ENCODE peak calls at places on chromosomes 7 and 10, in ten cellular contexts. F, Q, A, U, Z, X, R, C, T and E are unnamed samples. For H3K4me1, the result is how much of the 10 kb centered on the place peaks cover.

GRCh38 chr7:24401628-24402593 is 117.9 kb downstream of the NPY start:
- DNase-seq in F (no peak), Q (peak), A (no peak), U (no peak), Z (peak), X (peak), R (peak), C (peak), T (no peak), E (no peak)

GRCh38 chr10:34994565-34995142 is 95.5 kb downstream of the CUL2 start:
- DNase-seq in F (peak), Q (peak), A (no peak), U (peak), Z (peak), X (peak), R (peak), C (peak), T (peak), E (peak)

GRCh38 chr7:23470290-23471089 is at the start of gene IGF2BP3:
- DNase-seq in F (no peak), Q (peak), A (no peak), U (no peak), Z (peak), X (peak), R (peak), C (peak), T (peak), E (no peak)

GRCh38 chr7:5234852-5235831 is 45.1 kb downstream of the WIPI2 start:
- DNase-seq in F (no peak), Q (peak), A (no peak), U (no peak), Z (no peak), X (peak), R (no peak), C (peak), T (no peak), E (no peak)

GRCh38 chr10:110679633-110680472 is 35.7 kb downstream of the RBM20 start:
- DNase-seq in F (no peak), Q (no peak), A (no peak), U (no peak), Z (no peak), X (no peak), R (no peak), C (no peak), T (no peak), E (no peak)

GRCh38 chr10:48658243-48658888 is 26.3 kb upstream of the WDFY4 start:
- DNase-seq in F (peak), Q (peak), A (peak), U (no peak), Z (peak), X (peak), R (peak), C (peak), T (peak), E (peak)

GRCh38 chr7:20514364-20514763 is 101.1 kb upstream of the ABCB5 start:
- DNase-seq in F (no peak), Q (peak), A (no peak), U (no peak), Z (no peak), X (no peak), R (no peak), C (peak), T (no peak), E (no peak)

GRCh38 chr10:124181656-124182055 is 88.3 kb upstream of the CHST15 start:
- DNase-seq in F (no peak), Q (no peak), A (no peak), U (no peak), Z (no peak), X (no peak), R (no peak), C (no peak), T (no peak), E (no peak)

GRCh38 chr7:134031835-134032617 is 95.1 kb upstream of the LRGUK start:
- DNase-seq in F (no peak), Q (no peak), A (no peak), U (peak), Z (no peak), X (no peak), R (no peak), C (no peak), T (no peak), E (peak)

GRCh38 chr10:121926669-121927360 is 1.0 kb downstream of the ATE1 start:
- DNase-seq in F (no peak), Q (peak), A (no peak), U (no peak), Z (peak), X (peak), R (no peak), C (peak), T (no peak), E (no peak)

GRCh38 chr10:60410970-60411369 is 21.3 kb upstream of the ANK3 start:
- DNase-seq in F (no peak), Q (no peak), A (no peak), U (no peak), Z (no peak), X (no peak), R (no peak), C (no peak), T (no peak), E (no peak)

GRCh38 chr7:140689199-140690152 is 7.0 kb upstream of the NDUFB2 start:
- DNase-seq in F (no peak), Q (no peak), A (no peak), U (no peak), Z (no peak), X (no peak), R (no peak), C (no peak), T (no peak), E (peak)

GRCh38 chr7:141158562-141158961 is 84.7 kb downstream of the TMEM178B start:
- DNase-seq in F (no peak), Q (peak), A (no peak), U (no peak), Z (peak), X (no peak), R (peak), C (peak), T (no peak), E (no peak)

GRCh38 chr10:43048301-43049051 is 28.4 kb upstream of the RET start:
- DNase-seq in F (peak), Q (no peak), A (peak), U (no peak), Z (no peak), X (no peak), R (no peak), C (no peak), T (no peak), E (no peak)

GRCh38 chr10:86345296-86346168 is 21.1 kb downstream of the GRID1 start:
- DNase-seq in F (peak), Q (peak), A (no peak), U (peak), Z (peak), X (no peak), R (peak), C (no peak), T (no peak), E (no peak)

GRCh38 chr10:77892021-77892739 is 34.4 kb downstream of the DLG5 start:
- DNase-seq in F (no peak), Q (no peak), A (no peak), U (no peak), Z (no peak), X (no peak), R (no peak), C (no peak), T (no peak), E (no peak)

GRCh38 chr10:69160809-69161225 is 19.2 kb upstream of the SUPV3L1 start:
- DNase-seq in F (no peak), Q (peak), A (no peak), U (no peak), Z (peak), X (no peak), R (no peak), C (peak), T (no peak), E (no peak)

GRCh38 chr10:74189999-74190421 is 39.0 kb downstream of the ADK start:
- DNase-seq in F (no peak), Q (peak), A (no peak), U (no peak), Z (peak), X (peak), R (peak), C (peak), T (no peak), E (no peak)

GRCh38 chr7:15922002-15922401 is 235.5 kb upstream of the MEOX2 start:
- DNase-seq in F (no peak), Q (no peak), A (no peak), U (no peak), Z (no peak), X (no peak), R (no peak), C (no peak), T (no peak), E (no peak)

GRCh38 chr10:77960829-77961329 is 34.3 kb upstream of the DLG5 start:
- DNase-seq in F (no peak), Q (no peak), A (no peak), U (no peak), Z (no peak), X (no peak), R (no peak), C (no peak), T (no peak), E (no peak)

GRCh38 chr7:74288034-74288881 is 949 bp upstream of the CLIP2 start:
- DNase-seq in F (no peak), Q (peak), A (no peak), U (no peak), Z (no peak), X (no peak), R (no peak), C (no peak), T (peak), E (no peak)
- H3K4me1 ChIP-seq in F (under half), Q (under half), A (under half), U (under half), Z (half or more), X (under half), R (half or more), C (under half), T (under half), E (under half)

GRCh38 chr7:150686030-150686626 is 622 bp downstream of the GIMAP2 start:
- DNase-seq in F (no peak), Q (no peak), A (no peak), U (no peak), Z (no peak), X (no peak), R (no peak), C (no peak), T (no peak), E (peak)
- H3K27ac ChIP-seq in F (peak), Q (no peak), A (peak), U (peak), Z (no peak), X (no peak), R (no peak), C (no peak), T (peak), E (peak)

GRCh38 chr7:64945481-64945756 is 42.3 kb downstream of the ZNF273 start:
- DNase-seq in F (no peak), Q (no peak), A (no peak), U (no peak), Z (no peak), X (no peak), R (no peak), C (no peak), T (no peak), E (no peak)

GRCh38 chr7:64951250-64951848 is 39.5 kb downstream of the ZNF117 start:
- DNase-seq in F (no peak), Q (peak), A (no peak), U (no peak), Z (peak), X (peak), R (peak), C (peak), T (no peak), E (no peak)

GRCh38 chr7:64945776-64946175 is 42.7 kb downstream of the ZNF273 start:
- DNase-seq in F (no peak), Q (no peak), A (no peak), U (no peak), Z (no peak), X (no peak), R (no peak), C (no peak), T (no peak), E (no peak)

GRCh38 chr7:64946772-64947171 is 43.7 kb downstream of the ZNF273 start:
- DNase-seq in F (peak), Q (peak), A (no peak), U (no peak), Z (no peak), X (peak), R (no peak), C (no peak), T (no peak), E (no peak)

GRCh38 chr7:64947252-64948000 is 43.4 kb downstream of the ZNF117 start:
- DNase-seq in F (peak), Q (no peak), A (no peak), U (no peak), Z (no peak), X (no peak), R (no peak), C (no peak), T (no peak), E (no peak)
- H3K4me3 ChIP-seq in F (peak), Q (no peak), A (no peak), U (no peak), Z (no peak), X (no peak), R (no peak), C (peak), T (peak), E (no peak)

GRCh38 chr7:75776295-75776971 is 4.4 kb upstream of the CCL26 start:
- DNase-seq in F (no peak), Q (peak), A (no peak), U (peak), Z (peak), X (no peak), R (no peak), C (peak), T (no peak), E (peak)
- H3K4me1 ChIP-seq in F (under half), Q (under half), A (under half), U (under half), Z (under half), X (under half), R (under half), C (under half), T (under half), E (under half)

GRCh38 chr7:73740771-73741170 is 2.2 kb upstream of the ABHD11 start:
- DNase-seq in F (no peak), Q (no peak), A (no peak), U (no peak), Z (no peak), X (no peak), R (no peak), C (no peak), T (no peak), E (no peak)

GRCh38 chr7:73738612-73739386 is at the start of gene ABHD11:
- DNase-seq in F (peak), Q (peak), A (peak), U (peak), Z (peak), X (peak), R (peak), C (peak), T (peak), E (peak)

GRCh38 chr7:73738220-73738611 is 386 bp downstream of the ABHD11 start:
- DNase-seq in F (peak), Q (peak), A (peak), U (peak), Z (peak), X (peak), R (no peak), C (peak), T (peak), E (peak)

GRCh38 chr7:73740212-73740611 is 1.6 kb upstream of the ABHD11 start:
- DNase-seq in F (no peak), Q (no peak), A (no peak), U (no peak), Z (no peak), X (no peak), R (no peak), C (no peak), T (no peak), E (no peak)

GRCh38 chr7:73739387-73739767 is 775 bp upstream of the ABHD11 start:
- DNase-seq in F (peak), Q (no peak), A (peak), U (no peak), Z (no peak), X (no peak), R (no peak), C (no peak), T (no peak), E (no peak)
- H3K27ac ChIP-seq in F (peak), Q (peak), A (peak), U (peak), Z (peak), X (peak), R (peak), C (peak), T (peak), E (peak)

DNA sequence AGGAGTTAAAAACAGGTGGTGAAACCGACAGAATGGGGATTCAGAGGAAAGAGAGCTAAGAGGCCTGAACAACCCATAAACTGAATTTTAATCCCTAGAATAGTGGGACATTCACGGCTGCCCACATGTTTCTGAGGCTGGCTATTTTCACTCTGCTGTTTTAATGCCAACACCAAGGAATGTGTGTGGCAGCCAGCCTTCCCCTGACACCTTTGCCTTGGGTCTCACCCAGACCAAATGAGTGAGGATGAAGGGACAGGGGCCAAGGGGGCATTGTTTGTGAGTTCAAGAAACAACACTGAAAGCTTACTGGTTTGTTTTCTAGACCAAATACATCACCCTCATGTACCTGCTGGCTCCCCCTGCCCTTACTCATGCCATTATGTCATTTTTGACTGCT is 164.3 kb downstream of the JAZF1 start:
- DNase-seq in F (no peak), Q (no peak), A (no peak), U (no peak), Z (no peak), X (no peak), R (no peak), C (no peak), T (no peak), E (no peak)
- H3K4me3 ChIP-seq in F (no peak), Q (no peak), A (no peak), U (no peak), Z (no peak), X (no peak), R (no peak), C (no peak), T (no peak), E (no peak)

DNA sequence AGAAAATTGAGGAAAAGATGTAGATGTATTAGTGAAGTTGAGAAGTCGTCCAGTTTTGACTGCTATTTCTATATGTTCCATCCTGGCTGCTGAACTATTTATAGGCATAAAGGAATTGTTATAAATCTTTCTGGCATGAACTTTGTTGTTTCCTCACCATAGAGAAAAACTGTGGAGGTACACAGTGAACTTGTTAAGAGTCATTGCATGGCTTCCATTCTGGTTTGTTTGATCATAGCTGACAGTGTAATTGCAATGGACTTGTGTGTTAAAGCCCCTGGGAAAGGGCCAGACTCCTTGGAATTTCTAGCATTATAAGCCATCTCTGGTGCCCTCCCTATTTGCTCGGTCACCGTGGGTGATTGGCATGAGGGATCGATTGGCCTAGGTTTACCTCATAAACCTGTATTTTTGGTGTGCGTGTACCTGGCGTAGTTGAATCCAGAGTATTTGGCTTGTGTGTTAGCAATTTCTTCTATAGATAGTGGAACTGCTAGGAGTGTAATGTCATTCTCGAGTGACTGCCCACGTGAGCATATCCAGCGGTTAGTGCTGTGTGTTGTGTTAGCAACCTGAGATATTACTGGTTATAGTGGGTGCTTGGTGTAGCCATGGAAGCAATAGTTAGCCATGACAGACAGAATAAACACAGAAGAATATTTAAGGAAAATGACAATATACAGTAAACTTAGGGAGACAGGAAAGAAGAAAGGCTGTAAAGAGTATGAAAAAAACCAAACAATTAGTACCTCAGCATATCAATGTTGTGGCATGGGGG is 5.8 kb upstream of the SYPL1 start:
- DNase-seq in F (no peak), Q (no peak), A (no peak), U (no peak), Z (no peak), X (no peak), R (no peak), C (no peak), T (no peak), E (no peak)
- H3K4me1 ChIP-seq in F (under half), Q (under half), A (under half), U (under half), Z (under half), X (half or more), R (under half), C (under half), T (under half), E (under half)

DNA sequence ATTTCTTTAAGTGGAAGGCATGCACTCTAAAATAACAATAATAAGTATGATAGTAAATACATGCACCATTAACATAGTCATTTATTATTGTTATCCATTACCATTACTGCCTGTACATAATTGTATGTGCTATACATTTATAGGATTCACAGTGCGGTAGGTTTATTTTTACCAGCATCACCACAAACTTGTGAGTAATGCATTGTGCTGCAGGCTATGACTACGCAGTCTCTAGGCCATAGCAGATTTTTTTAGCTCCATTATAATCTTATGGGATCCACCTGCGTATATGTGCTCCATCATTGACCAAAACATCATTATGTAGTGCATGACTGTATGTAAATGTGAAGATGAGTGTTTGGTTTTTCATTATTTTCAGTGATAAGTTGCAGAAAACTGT is 160.0 kb downstream of the LRRC4 start:
- DNase-seq in F (no peak), Q (no peak), A (no peak), U (no peak), Z (no peak), X (no peak), R (no peak), C (no peak), T (no peak), E (no peak)
- H3K27ac ChIP-seq in F (no peak), Q (no peak), A (no peak), U (no peak), Z (no peak), X (no peak), R (no peak), C (no peak), T (no peak), E (no peak)

GRCh38 chr7:27181176-27181520 is 3.9 kb downstream of the HOXA11 start:
- DNase-seq in F (peak), Q (no peak), A (peak), U (no peak), Z (no peak), X (no peak), R (no peak), C (no peak), T (no peak), E (no peak)
- H3K4me3 ChIP-seq in F (no peak), Q (no peak), A (peak), U (no peak), Z (no peak), X (no peak), R (no peak), C (no peak), T (no peak), E (no peak)